ENCODE peak calls at places on chromosomes 11 and 22, in eight cellular contexts. K is neuronal stem cell; Y is IMR-90; W is fibroblast of lung; Q is naive thymus-derived CD4-positive, alpha-beta T cell; P is brain microvascular endothelial cell; R is heart left ventricle; F is endodermal cell. A is an unnamed sample.

GRCh38 chr11:102868359-102868758 is 6.4 kb downstream of the MMP12 start:
- DNase-seq in K (no peak), Y (peak; percentile 44), W (peak; percentile 62), Q (no peak), P (no peak), R (no peak), F (no peak), A (no peak)

GRCh38 chr11:72238040-72238450 is 5.9 kb downstream of the PHOX2A start:
- DNase-seq in K (peak; percentile 71), Y (peak; percentile 67), W (peak; percentile 61), Q (peak; percentile 25), P (peak; percentile 52), R (no peak), F (peak; percentile 97), A (no peak)

GRCh38 chr11:130416906-130417305 is 11.5 kb downstream of the ADAMTS8 start:
- DNase-seq in K (no peak), Y (no peak), W (no peak), Q (no peak), P (no peak), R (no peak), F (no peak), A (no peak)

GRCh38 chr22:22123960-22124278 is 120.7 kb upstream of the VPREB1 start:
- DNase-seq in K (no peak), Y (no peak), W (no peak), Q (no peak), P (no peak), R (no peak), F (no peak), A (no peak)

GRCh38 chr11:47001666-47002285 is 65.2 kb downstream of the CSTPP1 start:
- DNase-seq in K (no peak), Y (peak; percentile 41), W (peak; percentile 62), Q (no peak), P (no peak), R (no peak), F (no peak), A (no peak)

GRCh38 chr11:93000511-93001476 is 31.3 kb downstream of the MTNR1B start:
- DNase-seq in K (no peak), Y (peak; percentile 95), W (peak; percentile 87), Q (no peak), P (peak; percentile 63), R (no peak), F (no peak), A (no peak)

GRCh38 chr11:45168366-45169130 is 22.1 kb downstream of the PRDM11 start:
- DNase-seq in K (no peak), Y (no peak), W (no peak), Q (no peak), P (no peak), R (peak; percentile 42), F (no peak), A (no peak)

GRCh38 chr11:47593934-47594855 is at the start of gene C1QTNF4:
- DNase-seq in K (peak; percentile 31), Y (no peak), W (no peak), Q (no peak), P (no peak), R (no peak), F (peak; percentile 78), A (no peak)

GRCh38 chr11:2432171-2432621 is 12.1 kb downstream of the TRPM5 start:
- DNase-seq in K (no peak), Y (no peak), W (no peak), Q (no peak), P (no peak), R (peak; percentile 43), F (no peak), A (no peak)

GRCh38 chr11:76579047-76579751 is 91.3 kb downstream of the LRRC32 start:
- DNase-seq in K (no peak), Y (no peak), W (no peak), Q (no peak), P (no peak), R (peak; percentile 82), F (peak; percentile 69), A (no peak)

GRCh38 chr11:22666320-22666699 is at the start of gene GAS2:
- DNase-seq in K (no peak), Y (peak; percentile 1), W (no peak), Q (no peak), P (no peak), R (no peak), F (no peak), A (no peak)

GRCh38 chr11:75384438-75385080 is 14.8 kb upstream of the RPS3 start:
- DNase-seq in K (peak; percentile 71), Y (peak; percentile 47), W (peak; percentile 30), Q (peak; percentile 60), P (peak; percentile 18), R (peak; percentile 90), F (peak; percentile 95), A (no peak)

GRCh38 chr11:11218287-11218986 is 134.6 kb downstream of the CSNK2A3 start:
- DNase-seq in K (no peak), Y (no peak), W (no peak), Q (no peak), P (no peak), R (peak; percentile 69), F (peak; percentile 26), A (no peak)

GRCh38 chr22:48060266-48060665 is 1297.8 kb downstream of the TBC1D22A start:
- DNase-seq in K (no peak), Y (no peak), W (no peak), Q (no peak), P (no peak), R (no peak), F (no peak), A (no peak)

GRCh38 chr11:67435031-67435726 is 2.3 kb downstream of the PTPRCAP start:
- DNase-seq in K (no peak), Y (no peak), W (no peak), Q (no peak), P (no peak), R (no peak), F (no peak), A (no peak)

GRCh38 chr11:17985517-17985916 is 27.3 kb downstream of the SERGEF start:
- DNase-seq in K (no peak), Y (peak; percentile 51), W (peak; percentile 69), Q (no peak), P (no peak), R (no peak), F (no peak), A (no peak)

GRCh38 chr22:30969532-30970355 is 679 bp downstream of the TUG1 start:
- DNase-seq in K (no peak), Y (peak; percentile 44), W (peak; percentile 50), Q (peak; percentile 37), P (peak; percentile 7), R (no peak), F (peak; percentile 74), A (peak; percentile 27)

GRCh38 chr11:133343951-133344350 is 188.3 kb downstream of the OPCML start:
- DNase-seq in K (no peak), Y (no peak), W (peak; percentile 92), Q (no peak), P (no peak), R (no peak), F (no peak), A (no peak)

GRCh38 chr11:14070866-14071265 is 108.3 kb downstream of the SPON1 start:
- DNase-seq in K (no peak), Y (no peak), W (no peak), Q (no peak), P (no peak), R (no peak), F (no peak), A (no peak)

GRCh38 chr11:117559698-117560097 is 232.0 kb downstream of the CEP164 start:
- DNase-seq in K (no peak), Y (no peak), W (no peak), Q (no peak), P (no peak), R (peak; percentile 27), F (no peak), A (no peak)

GRCh38 chr11:59719556-59719955 is 5.9 kb upstream of the OR10V1 start:
- DNase-seq in K (no peak), Y (no peak), W (no peak), Q (no peak), P (no peak), R (no peak), F (no peak), A (no peak)

GRCh38 chr22:20146777-20147176 is 4.1 kb downstream of the CCDC188 start:
- DNase-seq in K (no peak), Y (no peak), W (no peak), Q (no peak), P (no peak), R (no peak), F (no peak), A (no peak)
- H3K4me3 ChIP-seq in K (no peak overlapping the region), Y (no peak overlapping the region), W (no peak overlapping the region), Q (no peak overlapping the region), P (no peak overlapping the region), R (no peak overlapping the region), F (no peak overlapping the region), A (no peak overlapping the region)

GRCh38 chr22:33873186-33873585 is 47.1 kb downstream of the LARGE1 start:
- DNase-seq in K (no peak), Y (no peak), W (no peak), Q (no peak), P (no peak), R (no peak), F (no peak), A (no peak)
- H3K4me3 ChIP-seq in K (no peak overlapping the region), Y (no peak overlapping the region), W (no peak overlapping the region), Q (no peak overlapping the region), P (no peak overlapping the region), R (peak overlapping the region; percentile 41), F (no peak overlapping the region), A (no peak overlapping the region)

DNA sequence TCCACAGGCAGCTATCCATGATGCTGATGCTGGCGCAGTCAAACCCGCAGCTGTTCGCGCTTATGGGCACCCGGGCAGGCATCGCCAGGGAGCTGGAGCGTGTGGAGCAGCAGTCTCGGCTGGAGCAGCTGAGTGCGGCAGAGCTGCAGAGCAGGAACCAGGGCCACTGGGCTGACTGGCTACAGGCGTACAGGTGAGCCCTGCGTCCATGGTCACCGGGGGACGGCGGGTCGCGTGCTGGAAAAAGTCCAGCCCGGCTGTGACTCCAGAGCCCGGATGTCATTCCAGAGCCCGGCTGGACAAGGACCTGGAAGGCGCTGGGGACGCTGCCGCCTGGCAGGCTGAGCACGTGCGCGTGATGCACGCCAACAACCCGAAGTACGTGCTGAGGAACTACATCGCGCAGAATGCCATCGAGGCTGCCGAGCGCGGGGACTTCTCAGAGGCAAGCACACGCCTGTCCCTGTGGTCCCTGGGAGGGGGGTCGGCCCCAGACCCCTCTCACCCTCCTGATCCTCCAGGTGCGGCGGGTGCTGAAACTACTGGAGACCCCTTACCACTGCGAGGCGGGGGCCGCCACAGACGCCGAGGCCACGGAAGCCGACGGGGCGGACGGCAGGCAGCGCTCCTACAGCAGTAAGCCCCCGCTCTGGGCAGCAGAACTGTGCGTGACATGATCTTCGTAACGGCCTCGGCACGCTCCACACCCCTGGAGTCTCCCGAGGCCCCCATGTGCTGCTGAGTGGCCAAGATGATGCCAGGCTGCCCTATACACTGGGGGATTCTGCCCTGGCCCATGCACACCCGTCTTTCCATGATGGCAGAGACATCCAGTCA is 16.1 kb downstream of the SELENOO start:
- DNase-seq in K (no peak), Y (no peak), W (no peak), Q (no peak), P (no peak), R (no peak), F (no peak), A (no peak)
- H3K4me3 ChIP-seq in K (no peak overlapping the region), Y (no peak overlapping the region), W (no peak overlapping the region), Q (no peak overlapping the region), P (no peak overlapping the region), R (no peak overlapping the region), F (no peak overlapping the region), A (no peak overlapping the region)

DNA sequence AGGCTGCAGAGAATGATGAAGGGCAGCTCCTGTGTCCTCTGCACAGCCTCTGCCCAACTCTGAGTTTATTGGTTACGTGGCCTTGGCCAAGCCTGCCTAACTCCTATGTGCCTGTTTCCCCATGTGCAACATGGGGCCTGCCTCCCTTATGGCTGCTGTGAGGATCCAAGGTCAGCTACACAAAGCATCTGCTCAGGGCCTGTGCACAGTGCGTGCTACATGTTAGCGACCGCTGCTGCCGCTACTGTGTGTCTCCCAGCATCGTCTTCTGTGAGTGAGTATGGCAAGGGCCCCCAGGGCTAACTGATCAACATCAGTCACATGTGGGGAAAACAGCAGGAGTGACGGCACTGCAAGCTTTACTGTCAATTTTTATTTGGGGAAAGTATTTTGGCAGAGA is 81.6 kb upstream of the BID start:
- DNase-seq in K (no peak), Y (no peak), W (no peak), Q (no peak), P (no peak), R (no peak), F (no peak), A (no peak)
- H3K4me3 ChIP-seq in K (no peak overlapping the region), Y (no peak overlapping the region), W (no peak overlapping the region), Q (no peak overlapping the region), P (no peak overlapping the region), R (no peak overlapping the region), F (no peak overlapping the region), A (no peak overlapping the region)

A was measured in GM12864.